ENCODE peak calls at places on chromosome 6, in four cellular contexts. One of them, this sample, is unnamed.

GRCh38 chr6:93163146-93163545 is 256.2 kb downstream of the EPHA7 start:
- DNase-seq in trophoblast cell: no peak
- DNase-seq in MM.1S: no peak
- DNase-seq in naive thymus-derived CD4-positive, alpha-beta T cell: no peak
- DNase-seq in this sample: no peak

GRCh38 chr6:125728739-125729138 is 20.7 kb upstream of the HEY2 start:
- DNase-seq in MM.1S: no peak
- DNase-seq in naive thymus-derived CD4-positive, alpha-beta T cell: no peak
- DNase-seq in trophoblast cell: no peak
- DNase-seq in this sample: no peak

GRCh38 chr6:165791876-165792437 is 128.9 kb upstream of the PDE10A start:
- DNase-seq in naive thymus-derived CD4-positive, alpha-beta T cell: no peak
- DNase-seq in MM.1S: no peak
- DNase-seq in trophoblast cell: no peak
- DNase-seq in this sample: no peak

GRCh38 chr6:32703347-32703746 is 36.9 kb upstream of the HLA-DQB1 start:
- DNase-seq in MM.1S: no peak
- DNase-seq in naive thymus-derived CD4-positive, alpha-beta T cell: no peak
- DNase-seq in trophoblast cell: no peak
- DNase-seq in this sample: no peak

GRCh38 chr6:17962436-17963031 is 24.9 kb downstream of the KIF13A start:
- DNase-seq in trophoblast cell: peak; percentile 38
- DNase-seq in MM.1S: no peak
- DNase-seq in naive thymus-derived CD4-positive, alpha-beta T cell: no peak
- DNase-seq in this sample: peak; percentile 90

GRCh38 chr6:49097116-49097515 is 365.9 kb downstream of the MMUT start:
- DNase-seq in naive thymus-derived CD4-positive, alpha-beta T cell: no peak
- DNase-seq in trophoblast cell: no peak
- DNase-seq in MM.1S: no peak
- DNase-seq in this sample: no peak

GRCh38 chr6:169965657-169966311 is 214.4 kb downstream of the ERMARD start:
- DNase-seq in trophoblast cell: no peak
- DNase-seq in naive thymus-derived CD4-positive, alpha-beta T cell: no peak
- DNase-seq in MM.1S: no peak
- DNase-seq in this sample: no peak

GRCh38 chr6:63636516-63636968 is 940 bp downstream of the PHF3 start:
- DNase-seq in MM.1S: peak; percentile 36
- DNase-seq in trophoblast cell: no peak
- DNase-seq in naive thymus-derived CD4-positive, alpha-beta T cell: peak; percentile 38
- DNase-seq in this sample: peak; percentile 34

GRCh38 chr6:80214436-80215022 is 108.1 kb downstream of the BCKDHB start:
- DNase-seq in naive thymus-derived CD4-positive, alpha-beta T cell: peak; percentile 12
- DNase-seq in MM.1S: peak; percentile 49
- DNase-seq in trophoblast cell: no peak
- DNase-seq in this sample: peak; percentile 4

GRCh38 chr6:169225131-169225576 is 28.5 kb downstream of the THBS2 start:
- DNase-seq in MM.1S: no peak
- DNase-seq in trophoblast cell: no peak
- DNase-seq in naive thymus-derived CD4-positive, alpha-beta T cell: no peak
- DNase-seq in this sample: no peak

GRCh38 chr6:146803601-146804000 is 204.8 kb downstream of the ADGB start:
- DNase-seq in MM.1S: no peak
- DNase-seq in trophoblast cell: peak; percentile 5
- DNase-seq in naive thymus-derived CD4-positive, alpha-beta T cell: no peak
- DNase-seq in this sample: peak; percentile 59

DNA sequence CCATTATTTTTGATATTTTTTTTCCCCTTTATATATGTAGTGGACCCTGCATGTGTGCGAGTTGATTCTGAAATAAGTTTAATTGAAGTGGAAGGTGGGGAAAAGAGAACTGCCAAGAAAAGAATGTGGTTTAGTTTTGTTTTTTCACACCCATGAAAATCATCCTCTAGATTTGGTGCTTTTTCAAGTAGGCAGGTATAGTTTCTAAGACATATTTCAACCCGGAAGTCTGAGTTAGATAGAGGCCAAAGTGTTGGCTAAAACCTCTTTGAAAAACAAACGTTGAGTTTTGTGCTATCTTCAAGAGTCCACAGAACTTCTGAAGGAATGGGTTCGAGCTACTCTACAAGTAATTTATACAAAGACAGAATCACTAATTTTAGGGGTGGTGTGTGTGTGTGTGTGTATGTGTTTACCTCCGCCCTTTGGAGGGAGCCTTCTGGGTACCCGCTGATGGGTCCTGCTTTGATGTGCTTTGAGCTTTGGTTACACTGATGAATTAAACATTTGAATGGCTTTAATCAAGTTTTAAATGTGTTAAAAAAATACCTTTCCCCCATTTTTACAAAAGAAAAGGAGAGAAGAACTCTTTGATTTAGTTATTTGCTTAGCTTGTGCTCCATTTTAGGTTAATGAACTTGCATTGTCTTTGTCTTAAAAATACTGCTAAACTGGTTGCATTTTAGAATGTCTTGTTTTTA is 2.5 kb downstream of the RREB1 start:
- DNase-seq in naive thymus-derived CD4-positive, alpha-beta T cell: peak; percentile 18
- DNase-seq in trophoblast cell: no peak
- DNase-seq in MM.1S: no peak
- DNase-seq in this sample: no peak
- H3K4me3 ChIP-seq in naive thymus-derived CD4-positive, alpha-beta T cell: peak overlapping the region; percentile 61
- H3K4me3 ChIP-seq in trophoblast cell: no peak overlapping the region
- H3K4me3 ChIP-seq in MM.1S: peak overlapping the region; percentile 92
- H3K4me3 ChIP-seq in this sample: peak overlapping the region; percentile 98

GRCh38 chr6:21728141-21728540 is 134.6 kb downstream of the SOX4 start:
- DNase-seq in trophoblast cell: peak; percentile 63
- DNase-seq in MM.1S: no peak
- DNase-seq in naive thymus-derived CD4-positive, alpha-beta T cell: no peak
- DNase-seq in this sample: no peak
- H3K27me3 ChIP-seq in trophoblast cell: no peaks in the 10 kb centered on the region
- H3K27me3 ChIP-seq in MM.1S: no peaks in the 10 kb centered on the region
- H3K27me3 ChIP-seq in naive thymus-derived CD4-positive, alpha-beta T cell: no peaks in the 10 kb centered on the region
- H3K27me3 ChIP-seq in this sample: no peaks in the 10 kb centered on the region

GRCh38 chr6:150640556-150641206 is 41.0 kb downstream of the PLEKHG1 start:
- DNase-seq in naive thymus-derived CD4-positive, alpha-beta T cell: no peak
- DNase-seq in MM.1S: no peak
- DNase-seq in trophoblast cell: no peak
- DNase-seq in this sample: no peak

GRCh38 chr6:150638286-150638685 is 38.6 kb downstream of the PLEKHG1 start:
- DNase-seq in trophoblast cell: no peak
- DNase-seq in MM.1S: no peak
- DNase-seq in naive thymus-derived CD4-positive, alpha-beta T cell: no peak
- DNase-seq in this sample: no peak

GRCh38 chr6:150638765-150639164 is 39.1 kb downstream of the PLEKHG1 start:
- DNase-seq in MM.1S: no peak
- DNase-seq in naive thymus-derived CD4-positive, alpha-beta T cell: no peak
- DNase-seq in trophoblast cell: no peak
- DNase-seq in this sample: no peak

GRCh38 chr6:150639823-150640331 is 40.2 kb downstream of the PLEKHG1 start:
- DNase-seq in naive thymus-derived CD4-positive, alpha-beta T cell: no peak
- DNase-seq in trophoblast cell: no peak
- DNase-seq in MM.1S: no peak
- DNase-seq in this sample: no peak

GRCh38 chr6:150641398-150642139 is 41.9 kb downstream of the PLEKHG1 start:
- DNase-seq in naive thymus-derived CD4-positive, alpha-beta T cell: no peak
- DNase-seq in trophoblast cell: no peak
- DNase-seq in MM.1S: peak; percentile 11
- DNase-seq in this sample: no peak
- H3K4me3 ChIP-seq in naive thymus-derived CD4-positive, alpha-beta T cell: peak overlapping the region; percentile 3
- H3K4me3 ChIP-seq in trophoblast cell: no peak overlapping the region
- H3K4me3 ChIP-seq in MM.1S: no peak overlapping the region
- H3K4me3 ChIP-seq in this sample: peak overlapping the region; percentile 20

GRCh38 chr6:87901613-87902012 is 146.0 kb upstream of the SPACA1 start:
- DNase-seq in trophoblast cell: no peak
- DNase-seq in MM.1S: no peak
- DNase-seq in naive thymus-derived CD4-positive, alpha-beta T cell: no peak
- DNase-seq in this sample: no peak
- H3K27me3 ChIP-seq in trophoblast cell: no peaks in the 10 kb centered on the region
- H3K27me3 ChIP-seq in MM.1S: no peaks in the 10 kb centered on the region
- H3K27me3 ChIP-seq in naive thymus-derived CD4-positive, alpha-beta T cell: no peaks in the 10 kb centered on the region
- H3K27me3 ChIP-seq in this sample: no peaks in the 10 kb centered on the region

DNA sequence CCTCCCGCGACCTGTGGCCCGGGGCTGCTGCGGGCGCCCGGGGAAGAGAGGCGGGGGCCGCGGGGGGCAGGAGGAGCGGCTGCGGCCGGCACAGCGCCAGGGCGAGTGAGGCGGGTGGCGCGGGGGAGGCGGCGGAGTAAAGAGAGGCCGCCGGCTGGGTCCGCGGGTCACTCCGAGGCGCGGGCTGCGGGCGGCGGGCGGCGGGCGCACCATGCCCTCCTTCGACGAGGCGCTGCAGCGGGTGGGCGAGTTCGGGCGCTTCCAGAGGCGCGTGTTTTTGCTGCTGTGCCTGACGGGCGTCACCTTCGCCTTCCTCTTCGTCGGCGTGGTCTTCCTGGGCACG is at the start of gene SLC22A3:
- DNase-seq in naive thymus-derived CD4-positive, alpha-beta T cell: no peak
- DNase-seq in MM.1S: no peak
- DNase-seq in trophoblast cell: peak; percentile 9
- DNase-seq in this sample: peak; percentile 35
- H3K4me3 ChIP-seq in naive thymus-derived CD4-positive, alpha-beta T cell: no peak within 1 kb of the TSS
- H3K4me3 ChIP-seq in MM.1S: no peak within 1 kb of the TSS
- H3K4me3 ChIP-seq in trophoblast cell: peak within 1 kb of the TSS; percentile 62
- H3K4me3 ChIP-seq in this sample: peak within 1 kb of the TSS; percentile 40

GRCh38 chr6:15817100-15817499 is 154.3 kb upstream of the DTNBP1 start:
- DNase-seq in trophoblast cell: peak; percentile 98
- DNase-seq in MM.1S: no peak
- DNase-seq in naive thymus-derived CD4-positive, alpha-beta T cell: no peak
- DNase-seq in this sample: no peak
- H3K27me3 ChIP-seq in trophoblast cell: no peaks in the 10 kb centered on the region
- H3K27me3 ChIP-seq in MM.1S: no peaks in the 10 kb centered on the region
- H3K27me3 ChIP-seq in naive thymus-derived CD4-positive, alpha-beta T cell: no peaks in the 10 kb centered on the region
- H3K27me3 ChIP-seq in this sample: no peaks in the 10 kb centered on the region

DNA sequence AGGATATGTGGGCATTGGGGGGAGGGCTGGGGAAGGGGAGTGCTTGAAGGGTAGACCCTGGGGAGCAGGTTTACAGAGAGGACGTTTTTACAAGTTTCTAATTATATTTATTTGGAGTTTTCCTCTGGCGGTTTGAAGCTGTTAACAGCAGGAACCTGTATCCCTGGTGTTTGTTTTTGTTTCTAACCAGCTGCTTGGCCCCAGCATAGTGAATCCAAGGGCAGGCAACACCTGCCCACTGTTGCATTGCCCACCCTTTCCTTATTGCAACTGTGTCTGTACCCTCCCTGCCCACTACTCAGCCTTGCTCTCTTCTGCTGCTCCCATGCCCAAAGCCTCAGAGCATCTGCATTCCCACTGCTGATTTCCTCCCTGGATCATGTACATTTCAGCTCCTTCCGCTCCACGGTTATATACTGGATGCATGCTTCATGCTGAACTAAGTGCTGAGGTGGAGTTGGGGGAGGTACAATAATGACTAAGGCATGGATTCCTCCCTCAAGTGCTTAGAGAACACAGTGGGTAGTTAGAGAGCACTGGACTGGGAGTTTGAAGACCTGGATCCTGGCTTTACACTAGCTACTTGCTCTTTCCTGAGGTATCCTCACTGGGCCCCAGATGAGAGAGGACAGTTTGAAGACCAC is 6.0 kb downstream of the SCUBE3 start:
- DNase-seq in MM.1S: no peak
- DNase-seq in trophoblast cell: no peak
- DNase-seq in naive thymus-derived CD4-positive, alpha-beta T cell: no peak
- DNase-seq in this sample: no peak
- H3K4me3 ChIP-seq in MM.1S: no peak overlapping the region
- H3K4me3 ChIP-seq in trophoblast cell: no peak overlapping the region
- H3K4me3 ChIP-seq in naive thymus-derived CD4-positive, alpha-beta T cell: no peak overlapping the region
- H3K4me3 ChIP-seq in this sample: no peak overlapping the region

GRCh38 chr6:10409160-10409765 is 5.6 kb downstream of the TFAP2A start:
- DNase-seq in MM.1S: no peak
- DNase-seq in trophoblast cell: no peak
- DNase-seq in naive thymus-derived CD4-positive, alpha-beta T cell: no peak
- DNase-seq in this sample: no peak
- H3K27me3 ChIP-seq in MM.1S: no peaks in the 10 kb centered on the region
- H3K27me3 ChIP-seq in trophoblast cell: no peaks in the 10 kb centered on the region
- H3K27me3 ChIP-seq in naive thymus-derived CD4-positive, alpha-beta T cell: peaks cover 23% of the 10 kb centered on the region
- H3K27me3 ChIP-seq in this sample: no peaks in the 10 kb centered on the region